ENCODE peak calls at places on chromosome 13, in five cellular contexts. L is GM06990, D is HFFc6, N is BJ, Q is AG04450. Z is an unnamed sample.

GRCh38 chr13:27406178-27406939 is 18.1 kb upstream of the GTF3A start:
- DNase-seq in L (no peak), D (peak), N (no peak), Q (no peak), Z (peak)

GRCh38 chr13:39100996-39101751 is 62.9 kb downstream of the NHLRC3 start:
- DNase-seq in L (no peak), D (no peak), N (no peak), Q (no peak), Z (no peak)

GRCh38 chr13:80115616-80116015 is 225.3 kb downstream of the SPRY2 start:
- DNase-seq in L (no peak), D (no peak), N (no peak), Q (no peak), Z (no peak)

GRCh38 chr13:108795841-108796240 is 166.4 kb downstream of the MYO16 start:
- DNase-seq in L (no peak), D (no peak), N (no peak), Q (no peak), Z (no peak)

GRCh38 chr13:73720216-73720840 is 413.9 kb downstream of the KLF12 start:
- DNase-seq in L (no peak), D (no peak), N (no peak), Q (no peak), Z (no peak)

GRCh38 chr13:75485286-75486062 is 3.5 kb upstream of the TBC1D4 start:
- DNase-seq in L (no peak), D (peak), N (no peak), Q (no peak), Z (no peak)

GRCh38 chr13:98506343-98507059 is 70.4 kb downstream of the STK24 start:
- DNase-seq in L (no peak), D (no peak), N (no peak), Q (no peak), Z (no peak)

GRCh38 chr13:100854091-100854490 is 179.5 kb upstream of the TMTC4 start:
- DNase-seq in L (no peak), D (no peak), N (no peak), Q (no peak), Z (no peak)

GRCh38 chr13:87821512-87821911 is 150.3 kb downstream of the SLITRK5 start:
- DNase-seq in L (no peak), D (no peak), N (no peak), Q (no peak), Z (no peak)

GRCh38 chr13:28755546-28755870 is 36.7 kb upstream of the SLC46A3 start:
- DNase-seq in L (no peak), D (peak), N (peak), Q (no peak), Z (no peak)

GRCh38 chr13:49620170-49620621 is 8.1 kb upstream of the ARL11 start:
- DNase-seq in L (peak), D (no peak), N (no peak), Q (no peak), Z (no peak)

GRCh38 chr13:114112826-114113322 is 19.5 kb downstream of the RASA3 start:
- DNase-seq in L (no peak), D (no peak), N (no peak), Q (no peak), Z (no peak)

GRCh38 chr13:58953638-58954037 is 1210.1 kb downstream of the DIAPH3 start:
- DNase-seq in L (peak), D (no peak), N (no peak), Q (no peak), Z (peak)

GRCh38 chr13:83232626-83233025 is 649.6 kb downstream of the SLITRK1 start:
- DNase-seq in L (no peak), D (no peak), N (peak), Q (no peak), Z (no peak)

GRCh38 chr13:82627183-82627582 is 1255.1 kb downstream of the SLITRK1 start:
- DNase-seq in L (no peak), D (peak), N (peak), Q (peak), Z (no peak)

GRCh38 chr13:33379597-33379996 is 94.0 kb upstream of the STARD13 start:
- DNase-seq in L (no peak), D (no peak), N (no peak), Q (no peak), Z (no peak)

GRCh38 chr13:42495256-42495655 is 78.7 kb upstream of the TNFSF11 start:
- DNase-seq in L (no peak), D (no peak), N (no peak), Q (no peak), Z (no peak)

GRCh38 chr13:50075619-50076097 is 60.4 kb downstream of the KCNRG start:
- DNase-seq in L (peak), D (no peak), N (no peak), Q (no peak), Z (no peak)

DNA sequence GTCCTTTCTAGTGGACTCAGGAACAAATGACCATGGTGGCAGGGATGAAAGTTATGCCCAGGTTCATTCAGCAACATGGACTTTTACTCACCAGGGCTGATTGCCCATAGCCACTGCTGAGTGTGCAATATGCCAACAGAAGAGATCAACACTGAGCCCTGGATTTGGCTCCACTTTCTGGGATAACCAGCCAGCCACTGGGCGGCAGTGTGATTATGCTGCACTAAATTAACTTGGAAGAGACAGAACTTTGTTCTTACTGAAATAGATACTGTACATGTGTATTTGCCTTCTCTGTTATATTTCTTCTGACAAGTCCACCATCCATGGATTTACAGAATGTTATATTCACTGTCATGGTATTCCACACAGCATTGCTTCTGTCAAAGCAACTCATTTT is 257.4 kb downstream of the TDRD3 start:
- DNase-seq in L (no peak), D (peak), N (no peak), Q (no peak), Z (no peak)
- TF ChIP-seq CTCF in L (peak), D (peak), N (no peak), Q (peak), Z (peak)

DNA sequence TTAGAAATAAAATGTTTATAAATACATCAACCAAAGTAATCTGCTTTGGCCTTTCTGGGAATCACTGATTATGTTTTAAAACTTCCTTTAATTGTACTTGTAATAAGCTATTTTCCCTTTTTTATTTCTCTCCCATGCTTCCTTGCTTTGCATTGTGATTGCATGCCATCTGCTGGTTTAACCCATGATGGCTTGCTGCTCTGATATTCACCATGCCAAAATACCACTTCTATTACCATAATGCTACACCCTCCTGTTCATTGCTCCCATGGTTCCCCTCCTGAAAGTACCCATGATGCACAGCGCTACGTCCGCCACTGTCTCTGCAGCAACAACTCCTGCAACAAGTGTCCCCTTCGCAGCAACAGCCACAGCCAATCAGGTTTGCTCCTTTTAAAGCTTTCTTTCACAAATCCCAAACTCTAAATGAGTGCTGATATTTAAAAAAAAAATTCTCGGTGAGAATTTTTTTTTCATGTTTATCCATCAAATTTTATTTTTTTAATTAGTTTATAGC is 67.7 kb upstream of the RAP2A start:
- DNase-seq in L (no peak), D (no peak), N (no peak), Q (no peak), Z (no peak)
- TF ChIP-seq CTCF in L (no peak), D (no peak), N (no peak), Q (peak), Z (no peak)

DNA sequence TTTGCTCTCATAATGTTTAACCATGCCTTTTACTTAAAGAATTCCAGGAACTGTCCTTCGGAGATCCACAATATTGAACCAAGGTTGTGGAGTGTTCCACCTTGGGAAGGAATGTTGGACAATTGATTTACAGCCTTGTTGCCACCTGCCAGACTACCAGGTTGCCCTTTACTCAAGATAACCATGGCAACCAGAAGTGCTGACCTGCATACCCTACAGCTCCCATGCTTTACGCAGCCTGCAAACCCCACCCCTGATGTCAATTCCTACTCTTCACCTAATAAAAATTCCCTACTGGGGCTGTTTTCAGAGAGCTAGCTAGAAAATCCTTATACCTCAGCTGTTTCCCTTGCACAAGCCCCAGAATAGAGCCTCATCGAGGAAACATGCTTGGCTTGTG is 151.0 kb upstream of the RXFP2 start:
- DNase-seq in L (no peak), D (no peak), N (no peak), Q (no peak), Z (no peak)
- TF ChIP-seq CTCF in L (no peak), D (no peak), N (no peak), Q (no peak), Z (no peak)

GRCh38 chr13:43915451-43915850 is 35.7 kb downstream of the LACC1 start:
- DNase-seq in L (no peak), D (peak), N (no peak), Q (no peak), Z (no peak)
- TF ChIP-seq CTCF in L (no peak), D (no peak), N (no peak), Q (no peak), Z (no peak)